ENCODE peak calls at places on chromosome 11, in four cellular contexts. A is stomach; U is CD4-positive, CD25-positive, alpha-beta regulatory T cell; J is CD8-positive, alpha-beta T cell. L is an unnamed sample.
A peak's percentile ranks its signal among the peaks of the same experiment; 100 is the strongest.

GRCh38 chr11:119315139-119316016 is 1.6 kb downstream of the MCAM start:
- DNase-seq in J (peak; percentile 73), U (peak; percentile 81), A (no peak), L (peak; percentile 82)

GRCh38 chr11:110319501-110319900 is 23.1 kb upstream of the RDX start:
- DNase-seq in A (no peak), U (no peak), J (no peak), L (no peak)

GRCh38 chr11:64865286-64866172 is 12.9 kb downstream of the EHD1 start:
- DNase-seq in A (no peak), U (no peak), J (no peak), L (no peak)

GRCh38 chr11:836274-836673 is 3.5 kb downstream of the CD151 start:
- DNase-seq in J (no peak), A (no peak), U (no peak), L (no peak)

GRCh38 chr11:14082338-14082737 is 119.8 kb downstream of the SPON1 start:
- DNase-seq in U (no peak), J (no peak), A (no peak), L (no peak)

GRCh38 chr11:23217072-23217471 is 356.8 kb upstream of the CCDC179 start:
- DNase-seq in J (no peak), A (no peak), U (no peak), L (no peak)

GRCh38 chr11:43486141-43486540 is 127.4 kb downstream of the TTC17 start:
- DNase-seq in U (no peak), A (no peak), J (no peak), L (no peak)

GRCh38 chr11:14894657-14895598 is 2.9 kb upstream of the CYP2R1 start:
- DNase-seq in U (no peak), A (no peak), J (no peak), L (no peak)

GRCh38 chr11:63491614-63492372 is 826 bp upstream of the PLAAT5 start:
- DNase-seq in U (peak; percentile 4), A (no peak), J (no peak), L (peak; percentile 72)

GRCh38 chr11:74726547-74727182 is 4.6 kb downstream of the CHRDL2 start:
- DNase-seq in J (peak; percentile 71), A (peak; percentile 80), U (peak; percentile 58), L (peak; percentile 68)

GRCh38 chr11:650482-650881 is 13.4 kb downstream of the DRD4 start:
- DNase-seq in U (no peak), A (no peak), J (no peak), L (no peak)

GRCh38 chr11:122210378-122210995 is 94.5 kb upstream of the BLID start:
- DNase-seq in A (no peak), J (no peak), U (no peak), L (no peak)

GRCh38 chr11:70854891-70855556 is 397.4 kb downstream of the SHANK2 start:
- DNase-seq in J (no peak), U (no peak), A (no peak), L (no peak)

GRCh38 chr11:494761-495536 is 12.1 kb downstream of the RNH1 start:
- DNase-seq in J (no peak), U (no peak), A (no peak), L (no peak)

GRCh38 chr11:13923716-13924650 is 38.5 kb upstream of the SPON1 start:
- DNase-seq in A (no peak), J (peak; percentile 62), U (peak; percentile 79), L (no peak)

GRCh38 chr11:74731301-74732094 is at the start of gene CHRDL2:
- DNase-seq in A (no peak), U (no peak), J (no peak), L (no peak)

GRCh38 chr11:107821199-107821926 is 37.2 kb downstream of the SLC35F2 start:
- DNase-seq in A (no peak), J (no peak), U (no peak), L (no peak)

GRCh38 chr11:17774232-17775034 is 39.9 kb downstream of the KCNC1 start:
- DNase-seq in J (no peak), U (no peak), A (no peak), L (no peak)

GRCh38 chr11:116037851-116038250 is 533.6 kb upstream of the CADM1 start:
- DNase-seq in A (no peak), U (no peak), J (no peak), L (no peak)

GRCh38 chr11:47593934-47594855 is at the start of gene C1QTNF4:
- DNase-seq in J (no peak), A (no peak), U (no peak), L (no peak)

GRCh38 chr11:20397281-20397680 is 9.8 kb downstream of the PRMT3 start:
- DNase-seq in A (no peak), J (no peak), U (peak; percentile 75), L (no peak)

GRCh38 chr11:79312591-79313267 is 128.1 kb downstream of the TENM4 start:
- DNase-seq in J (no peak), A (no peak), U (no peak), L (no peak)

GRCh38 chr11:124600924-124601323 is 10.3 kb upstream of the PANX3 start:
- DNase-seq in U (no peak), J (no peak), A (no peak), L (no peak)

GRCh38 chr11:9219572-9219971 is 45.6 kb downstream of the DENND5A start:
- DNase-seq in J (no peak), U (no peak), A (no peak), L (no peak)

GRCh38 chr11:130338667-130339066 is 23.9 kb upstream of the ZBTB44 start:
- DNase-seq in A (no peak), U (no peak), J (no peak), L (no peak)
- H3K9me3 ChIP-seq in A (peaks cover 5% of the 10 kb centered on the region), U (no peaks in the 10 kb centered on the region), J (no peaks in the 10 kb centered on the region), L (no peaks in the 10 kb centered on the region)

GRCh38 chr11:2651826-2652237 is 48.0 kb downstream of the KCNQ1OT1 start:
- DNase-seq in U (no peak), J (no peak), A (no peak), L (peak; percentile 11)
- H3K9me3 ChIP-seq in U (peaks cover 25% of the 10 kb centered on the region), J (peaks cover 12% of the 10 kb centered on the region), A (peaks cover 36% of the 10 kb centered on the region), L (no peaks in the 10 kb centered on the region)

GRCh38 chr11:84518601-84519183 is 1108.5 kb downstream of the DLG2 start:
- DNase-seq in J (no peak), U (no peak), A (no peak), L (no peak)

DNA sequence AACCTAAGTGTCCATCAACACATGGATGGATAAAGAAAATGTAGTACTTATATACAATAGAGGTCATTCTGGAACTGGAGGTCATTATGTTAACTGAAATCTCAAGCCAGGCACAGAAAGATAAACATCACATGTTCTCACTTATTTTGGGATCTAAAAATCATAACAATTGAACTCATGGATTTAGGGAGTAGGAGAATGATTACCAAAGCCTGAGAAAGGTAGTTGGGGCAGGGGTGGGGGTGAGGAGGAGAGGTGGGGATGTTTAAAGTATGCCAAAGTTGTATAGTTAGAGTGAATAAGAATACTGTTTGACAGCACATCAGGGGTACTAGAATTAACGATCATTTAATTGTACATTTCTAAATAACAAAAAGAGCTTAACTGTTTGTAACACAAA is 1112.7 kb downstream of the DLG2 start:
- DNase-seq in A (no peak), J (no peak), U (no peak), L (no peak)
- H3K9me3 ChIP-seq in A (no peaks in the 10 kb centered on the region), J (no peaks in the 10 kb centered on the region), U (no peaks in the 10 kb centered on the region), L (no peaks in the 10 kb centered on the region)

GRCh38 chr11:100812517-100812916 is 125.4 kb downstream of the ARHGAP42 start:
- DNase-seq in U (no peak), A (no peak), J (no peak), L (no peak)
- H3K9me3 ChIP-seq in U (peaks cover 4% of the 10 kb centered on the region), A (no peaks in the 10 kb centered on the region), J (no peaks in the 10 kb centered on the region), L (no peaks in the 10 kb centered on the region)

GRCh38 chr11:3356858-3357257 is 22.1 kb downstream of the ZNF195 start:
- DNase-seq in J (no peak), U (no peak), A (no peak), L (no peak)

GRCh38 chr11:3357302-3357701 is 21.6 kb downstream of the ZNF195 start:
- DNase-seq in J (no peak), U (no peak), A (no peak), L (no peak)

DNA sequence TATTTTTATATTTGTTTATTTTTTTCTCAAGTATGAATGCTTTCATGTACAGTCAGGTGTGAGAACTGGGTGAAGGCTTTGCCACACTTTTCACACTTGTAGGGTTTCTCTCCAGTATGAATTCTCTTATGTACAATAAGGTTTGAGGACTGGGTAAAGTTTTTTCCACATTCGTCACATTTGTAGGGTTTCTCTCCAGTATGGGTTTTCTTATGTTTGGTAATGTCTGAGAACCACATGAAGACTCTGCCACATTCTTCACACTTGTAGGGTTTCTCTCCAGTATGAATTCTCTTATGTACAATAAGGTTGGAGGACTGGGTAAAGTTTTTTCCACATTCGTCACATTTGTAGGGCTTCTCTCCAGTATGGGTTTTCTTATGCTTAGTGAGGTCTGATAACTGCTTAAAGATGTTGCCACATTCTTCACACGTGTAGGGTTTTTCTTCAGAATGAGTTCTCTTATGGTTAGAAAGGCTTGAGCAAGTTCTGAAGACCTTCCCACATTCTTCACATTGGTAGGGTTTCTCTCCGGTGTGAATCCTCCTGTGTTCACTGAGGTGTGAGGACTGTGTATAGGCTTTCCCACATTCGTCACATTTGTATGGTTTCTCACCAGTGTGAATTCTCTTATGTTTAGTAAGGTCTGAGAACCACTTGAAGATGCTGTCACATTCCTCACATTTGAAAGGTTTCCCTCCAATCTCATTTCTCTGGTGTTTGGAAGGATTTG is 19.7 kb downstream of the ZNF195 start:
- DNase-seq in A (no peak), U (no peak), J (no peak), L (no peak)
- H3K9me3 ChIP-seq in A (peaks cover 54% of the 10 kb centered on the region), U (peaks cover 97% of the 10 kb centered on the region), J (peaks cover 74% of the 10 kb centered on the region), L (peaks cover 4% of the 10 kb centered on the region)

DNA sequence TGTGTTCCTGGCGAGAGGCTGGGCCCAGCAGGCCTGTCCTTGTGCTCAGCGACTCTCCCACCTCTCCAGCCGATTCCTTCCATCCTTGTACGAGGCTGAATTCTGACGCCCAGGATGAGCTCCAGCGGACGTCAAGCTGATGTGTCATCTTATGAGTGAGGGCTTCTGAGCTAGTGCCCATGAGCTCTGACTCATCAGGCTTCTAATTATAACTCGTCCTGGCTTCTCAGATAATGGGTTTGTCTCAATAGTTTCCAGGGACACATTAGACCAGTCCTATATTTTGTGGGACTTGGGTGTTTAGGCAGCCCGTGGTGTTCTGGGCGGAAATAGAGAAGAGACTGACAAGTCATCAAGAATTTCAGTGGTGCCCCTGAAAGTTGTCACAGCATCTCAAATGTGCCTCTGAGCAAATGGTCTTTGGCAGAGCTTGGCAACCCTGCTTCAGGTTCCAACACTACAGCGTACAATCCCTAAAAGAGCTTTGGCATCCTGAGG is 108.2 kb upstream of the CD44 start:
- DNase-seq in A (no peak), J (no peak), U (peak; percentile 27), L (no peak)
- H3K9me3 ChIP-seq in A (no peaks in the 10 kb centered on the region), J (no peaks in the 10 kb centered on the region), U (no peaks in the 10 kb centered on the region), L (no peaks in the 10 kb centered on the region)

GRCh38 chr11:117426297-117426685 is 98.6 kb downstream of the CEP164 start:
- DNase-seq in J (peak; percentile 83), A (peak; percentile 60), U (peak; percentile 43), L (peak; percentile 75)

GRCh38 chr11:117426941-117427340 is 99.3 kb downstream of the CEP164 start:
- DNase-seq in A (no peak), U (no peak), J (no peak), L (no peak)

GRCh38 chr11:117427356-117427874 is 99.8 kb downstream of the CEP164 start:
- DNase-seq in A (no peak), J (no peak), U (no peak), L (no peak)

GRCh38 chr11:117424781-117425180 is 97.1 kb downstream of the CEP164 start:
- DNase-seq in U (no peak), J (no peak), A (no peak), L (no peak)

GRCh38 chr11:117425679-117426296 is 98.1 kb downstream of the CEP164 start:
- DNase-seq in J (no peak), U (no peak), A (no peak), L (no peak)
- H3K9me3 ChIP-seq in J (no peaks in the 10 kb centered on the region), U (no peaks in the 10 kb centered on the region), A (no peaks in the 10 kb centered on the region), L (no peaks in the 10 kb centered on the region)